ENCODE peak calls at places on chromosomes 6 and 20, in ten cellular contexts. J, X, U, M, Z, L, C, R, S and I are unnamed samples.

GRCh38 chr6:18219611-18220010 is 44.7 kb downstream of the DEK start:
- DNase-seq in J (no peak), X (no peak), U (no peak), M (no peak), Z (peak), L (no peak), C (no peak), R (no peak), S (no peak), I (no peak)

GRCh38 chr6:134593887-134594286 is 276.0 kb upstream of the SGK1 start:
- DNase-seq in J (no peak), X (no peak), U (no peak), M (no peak), Z (no peak), L (no peak), C (no peak), R (no peak), S (no peak), I (no peak)

GRCh38 chr20:25283221-25283951 is 35.5 kb downstream of the PYGB start:
- DNase-seq in J (peak), X (peak), U (peak), M (peak), Z (no peak), L (no peak), C (peak), R (no peak), S (peak), I (no peak)

GRCh38 chr6:33252758-33253157 is 18.9 kb downstream of the VPS52 start:
- DNase-seq in J (no peak), X (no peak), U (no peak), M (no peak), Z (no peak), L (no peak), C (no peak), R (no peak), S (no peak), I (no peak)

GRCh38 chr6:37011656-37012378 is 6.4 kb downstream of the FGD2 start:
- DNase-seq in J (no peak), X (no peak), U (no peak), M (no peak), Z (no peak), L (no peak), C (no peak), R (no peak), S (no peak), I (no peak)

GRCh38 chr6:11094411-11094851 is 797 bp downstream of the SMIM13 start:
- DNase-seq in J (peak), X (peak), U (no peak), M (peak), Z (no peak), L (no peak), C (peak), R (peak), S (no peak), I (peak)

GRCh38 chr20:57164872-57165271 is 101.6 kb downstream of the BMP7 start:
- DNase-seq in J (no peak), X (no peak), U (no peak), M (no peak), Z (no peak), L (no peak), C (peak), R (no peak), S (no peak), I (no peak)

GRCh38 chr20:63377256-63378114 is 16.3 kb upstream of the CHRNA4 start:
- DNase-seq in J (no peak), X (no peak), U (peak), M (no peak), Z (no peak), L (no peak), C (no peak), R (peak), S (no peak), I (no peak)

GRCh38 chr20:62977613-62978558 is 25.4 kb downstream of the SLC17A9 start:
- DNase-seq in J (peak), X (peak), U (no peak), M (no peak), Z (no peak), L (no peak), C (no peak), R (no peak), S (no peak), I (peak)

GRCh38 chr20:23078351-23078993 is 7.7 kb downstream of the CD93 start:
- DNase-seq in J (no peak), X (no peak), U (no peak), M (no peak), Z (no peak), L (no peak), C (peak), R (no peak), S (no peak), I (no peak)

GRCh38 chr20:62405108-62405980 is 1.7 kb downstream of the CABLES2 start:
- DNase-seq in J (no peak), X (peak), U (peak), M (no peak), Z (no peak), L (no peak), C (peak), R (peak), S (no peak), I (no peak)

GRCh38 chr20:58670097-58670496 is 19.0 kb downstream of the STX16 start:
- DNase-seq in J (no peak), X (no peak), U (no peak), M (no peak), Z (no peak), L (no peak), C (no peak), R (no peak), S (no peak), I (no peak)

GRCh38 chr20:61985096-61985495 is 80.6 kb downstream of the TAF4 start:
- DNase-seq in J (no peak), X (no peak), U (no peak), M (no peak), Z (no peak), L (no peak), C (no peak), R (no peak), S (no peak), I (no peak)

GRCh38 chr6:125111219-125111983 is 42.2 kb upstream of the TPD52L1 start:
- DNase-seq in J (no peak), X (no peak), U (no peak), M (no peak), Z (no peak), L (no peak), C (no peak), R (no peak), S (no peak), I (no peak)

GRCh38 chr20:34834459-34834893 is 9.0 kb upstream of the NCOA6 start:
- DNase-seq in J (no peak), X (no peak), U (no peak), M (no peak), Z (no peak), L (no peak), C (no peak), R (peak), S (no peak), I (no peak)

GRCh38 chr20:63434599-63435378 is 37.7 kb downstream of the KCNQ2 start:
- DNase-seq in J (peak), X (peak), U (peak), M (no peak), Z (no peak), L (peak), C (no peak), R (peak), S (no peak), I (peak)

GRCh38 chr20:12372557-12372956 is 454.9 kb downstream of the BTBD3 start:
- DNase-seq in J (no peak), X (no peak), U (no peak), M (no peak), Z (no peak), L (no peak), C (no peak), R (no peak), S (no peak), I (no peak)

GRCh38 chr20:50019466-50020256 is 36.9 kb downstream of the SNAI1 start:
- DNase-seq in J (peak), X (no peak), U (no peak), M (no peak), Z (no peak), L (no peak), C (peak), R (no peak), S (peak), I (no peak)

GRCh38 chr6:53861543-53861942 is 66.7 kb downstream of the LRRC1 start:
- DNase-seq in J (no peak), X (no peak), U (no peak), M (no peak), Z (no peak), L (no peak), C (no peak), R (no peak), S (no peak), I (no peak)

GRCh38 chr6:85747654-85748053 is 105.0 kb upstream of the SYNCRIP start:
- DNase-seq in J (no peak), X (no peak), U (no peak), M (no peak), Z (no peak), L (no peak), C (no peak), R (no peak), S (no peak), I (no peak)

GRCh38 chr20:49545572-49545971 is 22.4 kb downstream of the PTGIS start:
- DNase-seq in J (no peak), X (no peak), U (no peak), M (no peak), Z (no peak), L (no peak), C (no peak), R (peak), S (no peak), I (no peak)

GRCh38 chr6:37807656-37808055 is 11.9 kb upstream of the ZFAND3 start:
- DNase-seq in J (no peak), X (no peak), U (no peak), M (no peak), Z (no peak), L (no peak), C (no peak), R (peak), S (no peak), I (no peak)

GRCh38 chr6:82237013-82237412 is 10.5 kb downstream of the IBTK start:
- DNase-seq in J (no peak), X (no peak), U (no peak), M (no peak), Z (no peak), L (no peak), C (no peak), R (no peak), S (no peak), I (no peak)

GRCh38 chr6:142542704-142543233 is 241.0 kb downstream of the ADGRG6 start:
- DNase-seq in J (peak), X (peak), U (no peak), M (peak), Z (peak), L (no peak), C (peak), R (peak), S (no peak), I (no peak)

GRCh38 chr6:44254957-44255808 is 2.1 kb downstream of the SLC35B2 start:
- DNase-seq in J (no peak), X (no peak), U (peak), M (no peak), Z (no peak), L (no peak), C (no peak), R (peak), S (no peak), I (no peak)

GRCh38 chr6:11575408-11576033 is 38.0 kb downstream of the TMEM170B start:
- DNase-seq in J (peak), X (peak), U (no peak), M (no peak), Z (no peak), L (peak), C (peak), R (peak), S (no peak), I (no peak)

GRCh38 chr6:5764401-5764955 is 242.2 kb downstream of the NRN1 start:
- DNase-seq in J (no peak), X (no peak), U (no peak), M (no peak), Z (no peak), L (no peak), C (no peak), R (no peak), S (no peak), I (peak)

GRCh38 chr6:157293780-157294179 is 29.5 kb downstream of the TMEM242 start:
- DNase-seq in J (no peak), X (no peak), U (no peak), M (no peak), Z (no peak), L (no peak), C (no peak), R (no peak), S (no peak), I (no peak)

GRCh38 chr6:31614674-31615578 is at the start of gene AIF1:
- DNase-seq in J (no peak), X (no peak), U (no peak), M (no peak), Z (no peak), L (no peak), C (no peak), R (no peak), S (no peak), I (no peak)
- TF ChIP-seq POLR2AphosphoS5 in J (no peak), X (no peak), U (no peak), M (no peak), Z (no peak), L (no peak), C (no peak), R (no peak), S (no peak), I (no peak)

GRCh38 chr6:42028234-42029061 is 21.9 kb upstream of the TAF8 start:
- DNase-seq in J (no peak), X (no peak), U (no peak), M (no peak), Z (no peak), L (no peak), C (no peak), R (no peak), S (no peak), I (no peak)
- TF ChIP-seq POLR2AphosphoS5 in J (no peak), X (no peak), U (no peak), M (no peak), Z (no peak), L (no peak), C (no peak), R (no peak), S (no peak), I (no peak)

GRCh38 chr6:143621876-143622605 is 55.7 kb upstream of the PHACTR2 start:
- DNase-seq in J (no peak), X (no peak), U (no peak), M (no peak), Z (no peak), L (no peak), C (no peak), R (no peak), S (no peak), I (no peak)

GRCh38 chr6:143616741-143617140 is 61.0 kb upstream of the PHACTR2 start:
- DNase-seq in J (no peak), X (no peak), U (no peak), M (no peak), Z (no peak), L (no peak), C (no peak), R (no peak), S (no peak), I (no peak)

GRCh38 chr6:143621159-143621873 is 56.4 kb upstream of the PHACTR2 start:
- DNase-seq in J (no peak), X (no peak), U (no peak), M (no peak), Z (no peak), L (no peak), C (no peak), R (no peak), S (no peak), I (no peak)

GRCh38 chr6:143619844-143620243 is 57.9 kb upstream of the PHACTR2 start:
- DNase-seq in J (no peak), X (no peak), U (no peak), M (no peak), Z (no peak), L (no peak), C (no peak), R (no peak), S (no peak), I (no peak)

DNA sequence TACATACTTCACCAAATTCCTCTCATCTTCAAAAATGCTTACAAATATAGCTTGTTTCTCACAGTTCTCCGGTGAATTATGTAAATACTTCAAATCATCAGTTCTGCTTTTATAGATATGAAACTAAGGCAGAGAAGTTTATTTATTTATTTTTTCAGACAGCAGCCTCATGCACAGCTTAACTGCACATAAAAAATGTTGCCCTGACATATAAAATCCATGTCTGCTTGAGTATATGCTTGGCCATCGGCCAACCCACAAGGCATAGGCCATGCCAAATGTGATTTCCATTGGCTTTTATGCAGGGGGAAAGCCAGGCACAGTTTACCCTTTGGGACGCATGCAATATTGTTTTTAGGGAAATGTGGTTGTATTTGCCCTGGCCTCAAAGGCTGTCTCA is 57.3 kb upstream of the PHACTR2 start:
- DNase-seq in J (no peak), X (no peak), U (no peak), M (no peak), Z (no peak), L (no peak), C (no peak), R (no peak), S (no peak), I (no peak)
- TF ChIP-seq POLR2AphosphoS5 in J (no peak), X (no peak), U (no peak), M (no peak), Z (no peak), L (no peak), C (no peak), R (no peak), S (no peak), I (no peak)

GRCh38 chr6:131309437-131309836 is 174.2 kb downstream of the AKAP7 start:
- DNase-seq in J (no peak), X (no peak), U (no peak), M (no peak), Z (no peak), L (no peak), C (no peak), R (no peak), S (no peak), I (no peak)

GRCh38 chr6:131303338-131303954 is 168.2 kb downstream of the AKAP7 start:
- DNase-seq in J (no peak), X (no peak), U (no peak), M (no peak), Z (no peak), L (no peak), C (no peak), R (no peak), S (no peak), I (no peak)
- TF ChIP-seq POLR2AphosphoS5 in J (no peak), X (no peak), U (no peak), M (no peak), Z (no peak), L (no peak), C (no peak), R (no peak), S (no peak), I (no peak)

DNA sequence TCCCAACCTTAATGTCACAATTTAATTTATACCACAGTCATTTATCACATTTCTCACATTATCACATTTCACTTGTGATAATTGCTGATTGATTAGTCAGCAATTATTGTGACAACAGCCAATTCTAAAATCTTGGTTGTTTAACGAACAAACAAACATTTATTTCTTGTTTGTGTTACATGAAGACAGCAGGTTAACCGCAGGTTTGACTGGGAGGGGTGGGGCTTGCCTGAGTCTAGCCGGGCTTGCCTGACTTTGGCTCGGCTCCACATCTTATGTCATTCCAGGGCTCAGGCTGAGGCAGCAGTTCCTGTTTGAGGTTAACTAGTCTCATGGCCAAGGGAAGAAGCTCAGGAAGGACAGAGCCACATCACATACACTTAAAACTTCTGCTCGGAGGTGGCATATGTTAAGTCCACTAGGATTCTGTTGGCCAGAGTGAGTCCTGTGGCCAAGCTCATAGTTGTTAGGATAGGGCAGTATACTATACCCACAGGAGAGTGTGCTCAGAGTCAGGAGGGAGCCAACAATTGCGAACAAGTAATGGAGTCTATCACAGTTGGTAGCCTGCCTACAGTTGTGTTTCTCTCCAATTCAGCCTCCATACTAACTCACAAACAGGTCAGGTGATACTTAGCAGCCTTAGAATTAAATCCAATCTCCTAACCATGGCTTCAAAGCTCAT is 90.0 kb upstream of the IFNGR1 start:
- DNase-seq in J (peak), X (peak), U (no peak), M (peak), Z (no peak), L (no peak), C (peak), R (peak), S (peak), I (no peak)
- TF ChIP-seq POLR2AphosphoS5 in J (no peak), X (no peak), U (no peak), M (no peak), Z (no peak), L (no peak), C (no peak), R (no peak), S (no peak), I (no peak)

DNA sequence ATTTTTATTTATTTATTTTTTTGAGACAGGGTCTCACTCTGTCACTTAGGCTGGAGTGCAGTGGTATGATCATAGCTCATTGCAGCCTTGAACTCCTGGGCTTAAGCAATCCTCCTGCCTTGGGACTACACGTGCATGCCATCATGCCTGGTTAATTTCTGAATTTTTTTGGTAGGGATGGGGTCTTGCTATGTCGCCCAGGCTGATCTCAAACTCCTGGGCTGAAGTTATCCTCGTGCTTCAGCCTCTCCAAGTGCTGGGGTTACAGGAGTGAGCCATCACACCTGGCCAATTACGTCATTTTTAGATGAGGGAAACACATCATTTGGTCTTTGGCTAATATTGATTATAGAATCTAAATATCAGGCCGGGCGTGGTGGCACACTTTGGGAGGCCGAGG is 32.1 kb downstream of the SOX4 start:
- DNase-seq in J (no peak), X (no peak), U (no peak), M (no peak), Z (peak), L (no peak), C (no peak), R (no peak), S (no peak), I (no peak)
- TF ChIP-seq POLR2AphosphoS5 in J (no peak), X (no peak), U (no peak), M (no peak), Z (no peak), L (no peak), C (no peak), R (no peak), S (no peak), I (no peak)

GRCh38 chr6:27814665-27815424 is 97.4 kb downstream of the OR2B2 start:
- DNase-seq in J (peak), X (peak), U (peak), M (no peak), Z (no peak), L (peak), C (peak), R (peak), S (no peak), I (no peak)
- TF ChIP-seq POLR2AphosphoS5 in J (peak), X (no peak), U (peak), M (no peak), Z (no peak), L (peak), C (peak), R (peak), S (peak), I (peak)